ENCODE peak calls at places on chromosome 4, in five cellular contexts. One of them, this sample, is unnamed.

GRCh38 chr4:121728066-121728465 is 31.3 kb upstream of the ANXA5 start:
- DNase-seq in RWPE1: peak; percentile 58
- DNase-seq in IMR-90: peak; percentile 88
- DNase-seq in mammary epithelial cell: peak; percentile 74
- DNase-seq in CD4-positive, alpha-beta memory T cell: no peak
- DNase-seq in this sample: no peak

GRCh38 chr4:124710911-124711310 is 1.6 kb downstream of the ANKRD50 start:
- DNase-seq in IMR-90: no peak
- DNase-seq in RWPE1: no peak
- DNase-seq in mammary epithelial cell: peak; percentile 23
- DNase-seq in CD4-positive, alpha-beta memory T cell: no peak
- DNase-seq in this sample: no peak

GRCh38 chr4:99968330-99968729 is 18.3 kb upstream of the H2AZ1 start:
- DNase-seq in CD4-positive, alpha-beta memory T cell: no peak
- DNase-seq in mammary epithelial cell: peak; percentile 47
- DNase-seq in RWPE1: peak; percentile 28
- DNase-seq in IMR-90: peak; percentile 93
- DNase-seq in this sample: no peak

GRCh38 chr4:83109480-83110221 is 4.9 kb downstream of the PLAC8 start:
- DNase-seq in IMR-90: peak; percentile 3
- DNase-seq in CD4-positive, alpha-beta memory T cell: peak; percentile 43
- DNase-seq in mammary epithelial cell: no peak
- DNase-seq in RWPE1: peak; percentile 20
- DNase-seq in this sample: no peak

GRCh38 chr4:99712530-99712929 is 54.9 kb upstream of the C4orf54 start:
- DNase-seq in IMR-90: no peak
- DNase-seq in mammary epithelial cell: no peak
- DNase-seq in RWPE1: no peak
- DNase-seq in CD4-positive, alpha-beta memory T cell: no peak
- DNase-seq in this sample: no peak

GRCh38 chr4:13888112-13888511 is 260.6 kb upstream of the BOD1L1 start:
- DNase-seq in RWPE1: peak; percentile 39
- DNase-seq in mammary epithelial cell: peak; percentile 76
- DNase-seq in IMR-90: peak; percentile 93
- DNase-seq in CD4-positive, alpha-beta memory T cell: no peak
- DNase-seq in this sample: no peak

GRCh38 chr4:149897784-149898183 is 82.1 kb upstream of the IQCM start:
- DNase-seq in RWPE1: peak; percentile 39
- DNase-seq in mammary epithelial cell: peak; percentile 6
- DNase-seq in IMR-90: peak; percentile 26
- DNase-seq in CD4-positive, alpha-beta memory T cell: no peak
- DNase-seq in this sample: no peak

GRCh38 chr4:6172093-6172926 is 28.0 kb downstream of the JAKMIP1 start:
- DNase-seq in mammary epithelial cell: no peak
- DNase-seq in RWPE1: no peak
- DNase-seq in IMR-90: no peak
- DNase-seq in CD4-positive, alpha-beta memory T cell: peak; percentile 35
- DNase-seq in this sample: no peak

GRCh38 chr4:41145571-41146078 is 68.7 kb downstream of the APBB2 start:
- DNase-seq in mammary epithelial cell: peak; percentile 48
- DNase-seq in IMR-90: peak; percentile 45
- DNase-seq in CD4-positive, alpha-beta memory T cell: no peak
- DNase-seq in RWPE1: no peak
- DNase-seq in this sample: no peak

GRCh38 chr4:26751004-26751403 is 109.6 kb upstream of the STIM2 start:
- DNase-seq in CD4-positive, alpha-beta memory T cell: no peak
- DNase-seq in IMR-90: no peak
- DNase-seq in RWPE1: no peak
- DNase-seq in mammary epithelial cell: no peak
- DNase-seq in this sample: no peak

GRCh38 chr4:81963506-81964020 is 410.2 kb downstream of the HNRNPD start:
- DNase-seq in IMR-90: no peak
- DNase-seq in mammary epithelial cell: no peak
- DNase-seq in CD4-positive, alpha-beta memory T cell: no peak
- DNase-seq in RWPE1: no peak
- DNase-seq in this sample: no peak

GRCh38 chr4:67891645-67892044 is 7.8 kb upstream of the TMPRSS11D start:
- DNase-seq in mammary epithelial cell: no peak
- DNase-seq in CD4-positive, alpha-beta memory T cell: no peak
- DNase-seq in RWPE1: no peak
- DNase-seq in IMR-90: no peak
- DNase-seq in this sample: no peak

GRCh38 chr4:33126002-33126401 is 2405.8 kb downstream of the PCDH7 start:
- DNase-seq in RWPE1: no peak
- DNase-seq in CD4-positive, alpha-beta memory T cell: no peak
- DNase-seq in mammary epithelial cell: no peak
- DNase-seq in IMR-90: no peak
- DNase-seq in this sample: no peak

GRCh38 chr4:147749811-147750321 is 18.0 kb downstream of the ARHGAP10 start:
- DNase-seq in mammary epithelial cell: no peak
- DNase-seq in RWPE1: no peak
- DNase-seq in CD4-positive, alpha-beta memory T cell: no peak
- DNase-seq in IMR-90: no peak
- DNase-seq in this sample: no peak

GRCh38 chr4:185028625-185029024 is 10.3 kb downstream of the HELT start:
- DNase-seq in IMR-90: no peak
- DNase-seq in CD4-positive, alpha-beta memory T cell: no peak
- DNase-seq in mammary epithelial cell: no peak
- DNase-seq in RWPE1: no peak
- DNase-seq in this sample: no peak

GRCh38 chr4:152454398-152455011 is 81.4 kb downstream of the FBXW7 start:
- DNase-seq in CD4-positive, alpha-beta memory T cell: no peak
- DNase-seq in RWPE1: peak; percentile 34
- DNase-seq in IMR-90: peak; percentile 46
- DNase-seq in mammary epithelial cell: peak; percentile 24
- DNase-seq in this sample: no peak

GRCh38 chr4:6530964-6531363 is 44.0 kb upstream of the MAN2B2 start:
- DNase-seq in RWPE1: no peak
- DNase-seq in IMR-90: no peak
- DNase-seq in CD4-positive, alpha-beta memory T cell: no peak
- DNase-seq in mammary epithelial cell: no peak
- DNase-seq in this sample: no peak

GRCh38 chr4:54781771-54782170 is 124.0 kb downstream of the KIT start:
- DNase-seq in CD4-positive, alpha-beta memory T cell: no peak
- DNase-seq in IMR-90: no peak
- DNase-seq in mammary epithelial cell: no peak
- DNase-seq in RWPE1: no peak
- DNase-seq in this sample: no peak

GRCh38 chr4:184675018-184675417 is 25.5 kb downstream of the PRIMPOL start:
- DNase-seq in mammary epithelial cell: no peak
- DNase-seq in CD4-positive, alpha-beta memory T cell: no peak
- DNase-seq in IMR-90: no peak
- DNase-seq in RWPE1: no peak
- DNase-seq in this sample: no peak

GRCh38 chr4:102620697-102621497 is 119.7 kb downstream of the NFKB1 start:
- DNase-seq in mammary epithelial cell: peak; percentile 71
- DNase-seq in RWPE1: peak; percentile 69
- DNase-seq in CD4-positive, alpha-beta memory T cell: peak; percentile 27
- DNase-seq in IMR-90: peak; percentile 82
- DNase-seq in this sample: no peak

GRCh38 chr4:179709961-179710624 is 2267.9 kb upstream of the AGA start:
- DNase-seq in IMR-90: no peak
- DNase-seq in mammary epithelial cell: no peak
- DNase-seq in RWPE1: no peak
- DNase-seq in CD4-positive, alpha-beta memory T cell: no peak
- DNase-seq in this sample: no peak

GRCh38 chr4:55618546-55619143 is 17.5 kb downstream of the NMU start:
- DNase-seq in mammary epithelial cell: no peak
- DNase-seq in CD4-positive, alpha-beta memory T cell: no peak
- DNase-seq in IMR-90: no peak
- DNase-seq in RWPE1: no peak
- DNase-seq in this sample: no peak

GRCh38 chr4:74618659-74619058 is 173.7 kb downstream of the AREG start:
- DNase-seq in IMR-90: peak; percentile 45
- DNase-seq in RWPE1: no peak
- DNase-seq in mammary epithelial cell: peak; percentile 72
- DNase-seq in CD4-positive, alpha-beta memory T cell: no peak
- DNase-seq in this sample: no peak

GRCh38 chr4:74619931-74620702 is 174.2 kb downstream of the BTC start:
- DNase-seq in mammary epithelial cell: no peak
- DNase-seq in IMR-90: peak; percentile 27
- DNase-seq in CD4-positive, alpha-beta memory T cell: no peak
- DNase-seq in RWPE1: no peak
- DNase-seq in this sample: no peak

GRCh38 chr4:74623041-74623440 is 171.3 kb downstream of the BTC start:
- DNase-seq in IMR-90: peak; percentile 24
- DNase-seq in CD4-positive, alpha-beta memory T cell: peak; percentile 9
- DNase-seq in mammary epithelial cell: peak; percentile 52
- DNase-seq in RWPE1: no peak
- DNase-seq in this sample: no peak

GRCh38 chr4:74624351-74625151 is 169.8 kb downstream of the BTC start:
- DNase-seq in CD4-positive, alpha-beta memory T cell: no peak
- DNase-seq in mammary epithelial cell: peak; percentile 88
- DNase-seq in IMR-90: peak; percentile 96
- DNase-seq in RWPE1: peak; percentile 72
- DNase-seq in this sample: no peak

DNA sequence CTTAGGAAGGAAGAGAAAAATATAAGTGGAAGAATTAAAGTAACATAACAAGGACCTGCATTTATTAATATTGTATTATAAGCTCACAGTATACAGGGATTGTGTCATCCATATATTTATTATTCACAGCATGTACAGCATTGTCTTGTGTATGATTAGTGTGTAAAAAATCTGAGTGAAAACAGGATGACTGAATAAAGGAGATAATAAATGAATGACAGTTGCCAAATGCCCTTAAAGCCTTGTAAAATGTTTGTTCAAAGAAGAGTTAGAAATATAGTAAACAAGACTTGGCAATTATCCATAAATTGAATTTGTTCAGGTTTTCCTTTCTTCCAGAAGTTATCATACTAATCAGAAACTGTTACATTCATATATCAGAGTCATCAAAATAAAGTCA is 172.7 kb downstream of the BTC start:
- DNase-seq in RWPE1: no peak
- DNase-seq in IMR-90: no peak
- DNase-seq in CD4-positive, alpha-beta memory T cell: no peak
- DNase-seq in mammary epithelial cell: no peak
- DNase-seq in this sample: no peak
- H3K27ac ChIP-seq in RWPE1: no peak overlapping the region
- H3K27ac ChIP-seq in IMR-90: no peak overlapping the region
- H3K27ac ChIP-seq in CD4-positive, alpha-beta memory T cell: no peak overlapping the region
- H3K27ac ChIP-seq in mammary epithelial cell: no peak overlapping the region
- H3K27ac ChIP-seq in this sample: no peak overlapping the region

DNA sequence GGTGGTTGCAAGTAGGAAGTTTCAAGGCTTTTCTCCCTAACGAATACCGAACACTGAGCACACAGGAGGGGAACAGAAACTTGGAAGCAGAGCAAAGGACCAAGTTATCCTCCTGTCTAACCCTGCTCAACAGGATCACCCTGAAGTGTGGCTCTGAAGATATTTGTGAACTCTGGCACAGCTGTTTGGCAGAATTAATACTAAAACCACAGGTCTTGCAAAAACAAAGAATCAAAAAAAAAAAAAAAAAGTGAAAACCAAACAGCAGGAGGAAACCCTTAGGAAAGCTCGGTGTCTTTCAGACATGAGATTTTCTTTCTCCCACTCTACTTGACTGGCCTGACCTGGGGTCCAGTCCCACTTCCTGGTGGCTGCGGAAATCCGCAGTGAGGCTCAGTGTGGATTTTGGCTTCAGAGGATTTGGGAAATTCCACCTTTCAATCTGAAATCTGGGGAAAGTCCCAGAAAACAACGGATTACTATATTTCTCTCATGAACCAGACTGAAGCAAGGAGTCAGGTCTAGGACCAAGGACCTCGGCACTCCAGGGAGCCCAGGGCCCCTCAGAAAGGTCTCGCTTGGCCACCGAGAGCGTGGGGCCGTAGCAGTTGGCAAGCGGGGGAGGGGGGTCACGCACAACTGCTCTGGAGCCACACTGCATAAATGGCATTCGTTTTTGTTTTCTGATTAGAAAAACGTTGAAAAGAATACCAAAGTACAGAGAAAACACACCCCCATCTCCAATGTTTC is 867 bp downstream of the TIFA start:
- DNase-seq in IMR-90: peak; percentile 24
- DNase-seq in RWPE1: no peak
- DNase-seq in CD4-positive, alpha-beta memory T cell: peak; percentile 15
- DNase-seq in mammary epithelial cell: peak; percentile 73
- DNase-seq in this sample: no peak
- H3K27ac ChIP-seq in IMR-90: peak overlapping the region; percentile 30
- H3K27ac ChIP-seq in RWPE1: peak overlapping the region; percentile 82
- H3K27ac ChIP-seq in CD4-positive, alpha-beta memory T cell: peak overlapping the region; percentile 79
- H3K27ac ChIP-seq in mammary epithelial cell: peak overlapping the region; percentile 72
- H3K27ac ChIP-seq in this sample: peak overlapping the region; percentile 89

DNA sequence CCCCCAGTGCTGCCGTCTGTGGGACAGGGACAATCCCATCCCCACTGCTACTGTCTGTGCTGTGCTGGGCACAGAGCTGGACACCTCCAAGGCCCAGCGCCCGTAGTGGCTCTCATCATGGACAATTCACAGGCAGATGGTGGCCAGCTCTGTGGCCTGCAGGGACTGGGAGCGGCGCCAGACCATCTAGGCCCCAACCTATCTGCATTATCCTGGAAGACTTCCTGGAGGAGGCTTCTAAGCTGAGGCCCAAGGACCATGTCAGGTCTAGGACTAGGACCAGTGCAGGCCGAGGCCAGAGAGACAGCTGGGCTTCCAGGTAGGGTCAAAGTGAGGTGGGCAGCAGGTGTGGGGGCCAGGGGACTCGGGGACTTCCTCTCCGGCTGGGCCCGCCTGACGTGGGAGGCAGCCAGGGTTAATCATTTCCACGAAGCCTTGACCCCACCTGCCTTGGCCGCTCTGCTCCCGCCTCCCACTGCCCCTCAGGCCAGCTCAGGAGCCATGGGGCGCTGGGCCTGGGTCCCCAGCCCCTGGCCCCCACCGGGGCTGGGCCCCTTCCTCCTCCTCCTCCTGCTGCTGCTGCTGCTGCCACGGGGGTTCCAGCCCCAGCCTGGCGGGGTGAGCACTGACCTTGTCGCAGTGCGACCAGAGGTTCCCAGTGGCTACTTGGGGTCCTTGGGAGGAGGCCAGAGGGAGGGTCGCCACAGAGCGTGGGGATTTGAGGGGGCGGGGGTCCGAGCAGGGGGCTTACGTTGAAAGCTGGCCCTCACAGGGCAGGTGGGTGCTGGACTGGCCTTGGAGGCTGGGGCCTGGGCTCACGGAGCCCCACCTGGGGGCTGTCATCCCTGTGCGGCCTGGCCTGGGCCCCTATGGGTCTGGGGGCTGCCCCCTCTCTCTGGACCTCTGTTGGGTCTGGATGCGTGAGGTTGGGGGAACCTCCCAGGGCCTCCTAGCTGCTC is at the start of gene HGFAC:
- DNase-seq in IMR-90: no peak
- DNase-seq in CD4-positive, alpha-beta memory T cell: no peak
- DNase-seq in mammary epithelial cell: no peak
- DNase-seq in RWPE1: no peak
- DNase-seq in this sample: no peak
- H3K27ac ChIP-seq in IMR-90: no peak within 1 kb of the TSS
- H3K27ac ChIP-seq in CD4-positive, alpha-beta memory T cell: no peak within 1 kb of the TSS
- H3K27ac ChIP-seq in mammary epithelial cell: no peak within 1 kb of the TSS
- H3K27ac ChIP-seq in RWPE1: peak within 1 kb of the TSS; percentile 92
- H3K27ac ChIP-seq in this sample: no peak within 1 kb of the TSS

DNA sequence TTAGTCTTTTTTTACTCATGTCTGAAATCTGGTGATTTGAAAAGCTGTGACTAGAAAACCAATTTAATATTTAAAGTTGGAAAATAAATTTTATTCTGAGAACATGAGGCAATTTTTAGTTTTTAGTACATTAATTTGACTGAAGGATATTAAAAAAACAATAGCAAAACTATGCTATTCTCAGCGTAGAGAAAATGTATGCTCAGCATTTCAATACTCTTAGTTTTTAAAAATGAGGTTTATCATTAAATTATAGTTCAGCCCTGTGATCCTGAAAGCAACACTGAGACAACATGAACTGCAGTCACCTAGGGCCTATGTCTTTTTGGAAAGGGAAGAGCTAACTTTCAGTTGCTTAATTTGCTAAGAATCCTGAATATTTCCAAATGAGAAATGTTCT is 9.5 kb downstream of the GALNT7 start:
- DNase-seq in mammary epithelial cell: no peak
- DNase-seq in CD4-positive, alpha-beta memory T cell: no peak
- DNase-seq in RWPE1: no peak
- DNase-seq in IMR-90: no peak
- DNase-seq in this sample: no peak
- H3K27ac ChIP-seq in mammary epithelial cell: no peak overlapping the region
- H3K27ac ChIP-seq in CD4-positive, alpha-beta memory T cell: no peak overlapping the region
- H3K27ac ChIP-seq in RWPE1: no peak overlapping the region
- H3K27ac ChIP-seq in IMR-90: no peak overlapping the region
- H3K27ac ChIP-seq in this sample: no peak overlapping the region

This sample was measured in esophagus squamous epithelium.